ENCODE peak calls at places on chromosomes 13 and 19, in four cellular contexts. Y is HepG2, C is K562, N is HCT116. J is an unnamed sample.

GRCh38 chr19:47296036-47296435 is 13.6 kb upstream of the C5AR1 start:
- DNase-seq in Y (peak; percentile 76), C (peak; percentile 80), N (peak; percentile 79), J (peak; percentile 17)

GRCh38 chr13:113742000-113742441 is 17.0 kb upstream of the TMEM255B start:
- DNase-seq in Y (peak; percentile 95), C (peak; percentile 27), N (peak; percentile 19), J (no peak)

GRCh38 chr13:21557995-21558394 is 46.0 kb downstream of the MICU2 start:
- DNase-seq in Y (peak; percentile 25), C (peak; percentile 19), N (peak; percentile 16), J (no peak)

GRCh38 chr13:40916207-40916998 is 102.7 kb downstream of the ELF1 start:
- DNase-seq in Y (no peak), C (no peak), N (no peak), J (no peak)

GRCh38 chr19:3481241-3482090 is 1.1 kb upstream of the SMIM24 start:
- DNase-seq in Y (peak; percentile 47), C (peak; percentile 24), N (no peak), J (no peak)

GRCh38 chr13:108795841-108796240 is 166.4 kb downstream of the MYO16 start:
- DNase-seq in Y (no peak), C (no peak), N (no peak), J (no peak)

GRCh38 chr19:17260842-17261325 is 3.7 kb downstream of the USHBP1 start:
- DNase-seq in Y (peak; percentile 82), C (peak; percentile 91), N (peak; percentile 81), J (peak; percentile 52)

GRCh38 chr13:30307194-30307965 is at the start of gene KATNAL1:
- DNase-seq in Y (peak; percentile 56), C (peak; percentile 84), N (no peak), J (no peak)

GRCh38 chr19:4759388-4760284 is 31.9 kb upstream of the FEM1A start:
- DNase-seq in Y (peak; percentile 89), C (peak; percentile 99), N (peak; percentile 78), J (peak; percentile 24)

GRCh38 chr19:50972795-50973376 is 3.5 kb upstream of the KLK6 start:
- DNase-seq in Y (no peak), C (no peak), N (peak; percentile 67), J (no peak)

GRCh38 chr19:32406161-32407003 is 812 bp downstream of the DPY19L3 start:
- DNase-seq in Y (no peak), C (no peak), N (peak; percentile 12), J (no peak)

GRCh38 chr19:16945364-16945714 is 56.5 kb downstream of the F2RL3 start:
- DNase-seq in Y (no peak), C (peak; percentile 3), N (no peak), J (no peak)

GRCh38 chr13:102721800-102722231 is 27.0 kb upstream of the METTL21C start:
- DNase-seq in Y (no peak), C (no peak), N (no peak), J (no peak)

GRCh38 chr19:4911314-4911713 is 2.0 kb downstream of the UHRF1 start:
- DNase-seq in Y (no peak), C (no peak), N (no peak), J (no peak)

GRCh38 chr13:46526763-46527162 is 26.2 kb upstream of the LRCH1 start:
- DNase-seq in Y (no peak), C (no peak), N (no peak), J (no peak)

GRCh38 chr13:112959206-112959605 is 9.8 kb upstream of the MCF2L start:
- DNase-seq in Y (peak; percentile 46), C (no peak), N (no peak), J (no peak)

GRCh38 chr19:13821292-13821691 is 26.0 kb downstream of the ZSWIM4 start:
- DNase-seq in Y (no peak), C (no peak), N (no peak), J (no peak)

GRCh38 chr13:83879431-83880171 is 2.7 kb downstream of the SLITRK1 start:
- DNase-seq in Y (no peak), C (no peak), N (no peak), J (no peak)

GRCh38 chr19:19444694-19445155 is 39.2 kb downstream of the GATAD2A start:
- DNase-seq in Y (no peak), C (peak; percentile 79), N (no peak), J (no peak)

GRCh38 chr19:33718668-33719259 is 77.9 kb upstream of the KCTD15 start:
- DNase-seq in Y (no peak), C (no peak), N (no peak), J (no peak)

GRCh38 chr13:72137782-72138181 is 270.8 kb upstream of the DACH1 start:
- DNase-seq in Y (no peak), C (no peak), N (no peak), J (no peak)

GRCh38 chr19:41916033-41916424 is 12.2 kb downstream of the ERFL start:
- DNase-seq in Y (no peak), C (no peak), N (no peak), J (no peak)

GRCh38 chr19:12834976-12835757 is 788 bp upstream of the RTBDN start:
- DNase-seq in Y (no peak), C (peak; percentile 85), N (peak; percentile 69), J (no peak)

GRCh38 chr13:74325106-74325505 is 190.9 kb upstream of the KLF12 start:
- DNase-seq in Y (peak; percentile 53), C (no peak), N (no peak), J (no peak)

GRCh38 chr19:23415561-23416191 is 20.4 kb upstream of the ZNF91 start:
- DNase-seq in Y (no peak), C (no peak), N (no peak), J (no peak)

GRCh38 chr13:24264976-24265375 is 44.4 kb upstream of the C1QTNF9 start:
- DNase-seq in Y (no peak), C (no peak), N (no peak), J (no peak)

GRCh38 chr13:84917252-84917878 is 881.9 kb downstream of the SLITRK6 start:
- DNase-seq in Y (peak; percentile 8), C (no peak), N (no peak), J (no peak)

GRCh38 chr13:80386592-80386991 is 45.7 kb upstream of the SPRY2 start:
- DNase-seq in Y (no peak), C (no peak), N (no peak), J (no peak)

GRCh38 chr13:42660367-42660965 is 86.5 kb downstream of the TNFSF11 start:
- DNase-seq in Y (no peak), C (no peak), N (no peak), J (no peak)

GRCh38 chr19:16197188-16197621 is 506 bp upstream of the AP1M1 start:
- DNase-seq in Y (peak; percentile 61), C (no peak), N (no peak), J (peak; percentile 2)

GRCh38 chr13:31927219-31927653 is 104.3 kb upstream of the FRY start:
- DNase-seq in Y (peak; percentile 19), C (no peak), N (no peak), J (no peak)

GRCh38 chr19:43984687-43985000 is 656 bp downstream of the ZNF155 start:
- DNase-seq in Y (no peak), C (no peak), N (no peak), J (no peak)
- H3K27ac ChIP-seq in Y (no peak overlapping the region), C (no peak overlapping the region), N (no peak overlapping the region), J (peak overlapping the region; percentile 78)

GRCh38 chr19:9849786-9850185 is 14.7 kb downstream of the PIN1 start:
- DNase-seq in Y (no peak), C (no peak), N (no peak), J (no peak)

GRCh38 chr19:9848761-9849160 is 13.6 kb downstream of the PIN1 start:
- DNase-seq in Y (no peak), C (no peak), N (no peak), J (no peak)

GRCh38 chr19:9848060-9848459 is 12.9 kb downstream of the PIN1 start:
- DNase-seq in Y (no peak), C (no peak), N (no peak), J (no peak)

GRCh38 chr19:9850235-9850959 is 15.3 kb downstream of the PIN1 start:
- DNase-seq in Y (no peak), C (no peak), N (no peak), J (no peak)

DNA sequence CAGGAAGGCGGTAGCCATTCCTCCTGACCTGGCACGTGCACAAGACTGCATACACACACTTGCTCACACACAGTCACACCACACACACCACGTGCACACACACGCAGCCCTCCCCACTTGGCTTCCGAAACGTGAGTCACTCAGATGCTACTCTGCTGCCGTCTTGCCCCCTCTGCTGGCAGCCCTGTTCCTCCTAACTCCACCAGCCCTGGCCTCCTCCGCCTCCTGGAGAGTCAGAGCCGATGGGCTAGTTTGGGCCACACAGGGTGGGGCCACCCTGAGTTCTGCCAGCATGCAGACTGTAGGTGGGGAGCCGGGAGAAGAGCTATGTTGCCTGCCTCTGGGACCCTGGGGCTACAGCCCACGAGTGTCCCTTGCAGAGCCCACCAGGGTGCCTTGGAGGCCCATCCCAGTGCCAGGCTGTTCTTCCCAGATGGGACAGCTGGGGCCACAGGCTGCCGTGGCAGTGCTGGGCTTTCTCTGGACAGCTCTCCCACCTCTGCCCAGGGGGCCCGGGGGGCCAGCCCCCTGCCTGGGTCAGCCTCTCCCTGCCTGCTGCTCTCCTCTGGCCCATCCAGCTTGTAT is 12.1 kb downstream of the PIN1 start:
- DNase-seq in Y (peak; percentile 23), C (peak; percentile 76), N (peak; percentile 56), J (peak; percentile 12)
- TF ChIP-seq TCF7L2 in Y (no peak), C (no peak), N (peak; percentile 11), J (no peak)

DNA sequence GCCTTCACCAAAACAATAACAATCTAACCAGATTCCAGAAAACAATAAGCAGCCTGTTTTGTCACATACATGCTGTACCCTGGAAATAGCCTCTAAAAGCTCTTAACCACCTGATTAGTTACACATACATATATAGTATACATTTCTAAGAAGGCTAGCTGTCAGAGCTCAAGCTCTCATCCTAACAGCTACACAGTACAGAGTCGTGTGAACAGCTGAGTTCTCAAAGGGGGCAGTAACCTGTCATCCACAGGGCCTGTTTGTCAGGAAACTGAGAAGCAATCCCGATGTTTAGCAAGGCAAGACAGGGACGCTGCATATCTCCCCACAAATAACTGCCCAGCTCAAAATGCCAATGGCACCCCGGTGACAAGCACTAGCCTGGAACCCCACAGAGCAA is 56.9 kb downstream of the STK24 start:
- DNase-seq in Y (no peak), C (no peak), N (no peak), J (no peak)
- H3K27ac ChIP-seq in Y (no peak overlapping the region), C (no peak overlapping the region), N (no peak overlapping the region), J (no peak overlapping the region)

GRCh38 chr19:56258272-56258671 is 14.3 kb upstream of the EDDM13 start:
- DNase-seq in Y (no peak), C (no peak), N (no peak), J (no peak)

GRCh38 chr19:56252699-56253422 is 19.7 kb upstream of the EDDM13 start:
- DNase-seq in Y (peak; percentile 35), C (peak; percentile 81), N (peak; percentile 70), J (peak; percentile 58)

DNA sequence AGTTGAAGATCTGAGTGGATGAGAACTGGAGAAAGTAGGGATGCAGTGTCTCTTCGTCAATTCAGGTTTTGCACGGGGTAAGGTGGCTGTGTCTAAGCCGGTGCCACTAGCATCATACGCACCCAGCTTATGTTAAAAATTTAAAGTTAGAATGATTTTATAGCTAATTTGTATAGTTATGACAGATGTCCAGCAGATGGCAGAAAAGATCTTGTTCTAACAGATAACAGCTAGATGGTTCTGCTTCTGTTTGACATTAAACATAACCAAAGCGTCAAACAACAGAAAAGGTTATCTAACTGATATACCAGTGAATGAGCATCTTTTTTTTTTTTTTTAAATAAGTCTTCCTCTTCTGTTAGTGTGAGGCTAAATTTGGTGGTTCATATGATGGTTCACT is 18.8 kb upstream of the EDDM13 start:
- DNase-seq in Y (peak; percentile 48), C (peak; percentile 46), N (peak; percentile 41), J (peak; percentile 18)
- TF ChIP-seq TCF7L2 in Y (no peak), C (no peak), N (no peak), J (no peak)

J was measured in Panc1.